ENCODE peak calls at places on chromosomes 3 and 15, in seven cellular contexts. T is GM12891; B is stimulated activated CD8-positive, alpha-beta memory T cell treated with anti-CD3 and anti-CD28 coated beads, Interleukin-2, amount 100 ng/mL, for 48 hours; M is iPS-NIHi11; U is stimulated activated CD4-positive, alpha-beta T cell treated with anti-CD3 and anti-CD28 coated beads, Interleukin-4, amount 100 ng/mL, for 4 hours; N is adrenal gland; G is AG04450. Q is an unnamed sample.

GRCh38 chr15:70492240-70493177 is 270.8 kb downstream of the UACA start:
- DNase-seq in T (peak; percentile 73), B (peak; percentile 74), M (no peak), U (peak; percentile 53), N (peak; percentile 63), G (no peak), Q (no peak)

GRCh38 chr3:63450634-63451363 is 172.7 kb downstream of the SYNPR start:
- DNase-seq in T (no peak), B (no peak), M (no peak), U (no peak), N (no peak), G (no peak), Q (no peak)

GRCh38 chr3:60435941-60436650 is 815.2 kb downstream of the FHIT start:
- DNase-seq in T (no peak), B (no peak), M (no peak), U (no peak), N (no peak), G (no peak), Q (no peak)

GRCh38 chr15:68566377-68566954 is 12.3 kb upstream of the CORO2B start:
- DNase-seq in T (no peak), B (no peak), M (no peak), U (no peak), N (no peak), G (no peak), Q (no peak)

GRCh38 chr15:62404194-62404985 is 239.3 kb upstream of the C2CD4B start:
- DNase-seq in T (no peak), B (no peak), M (no peak), U (no peak), N (no peak), G (no peak), Q (no peak)

GRCh38 chr3:141795719-141796435 is 32.7 kb downstream of the GRK7 start:
- DNase-seq in T (no peak), B (no peak), M (no peak), U (peak; percentile 6), N (no peak), G (no peak), Q (no peak)

GRCh38 chr3:132047209-132047608 is 12.4 kb upstream of the CPNE4 start:
- DNase-seq in T (no peak), B (no peak), M (no peak), U (no peak), N (no peak), G (no peak), Q (no peak)

GRCh38 chr15:98870788-98871187 is 136.8 kb downstream of the PGPEP1L start:
- DNase-seq in T (no peak), B (no peak), M (no peak), U (no peak), N (no peak), G (no peak), Q (no peak)

GRCh38 chr3:197847866-197848401 is 56.9 kb downstream of the LRCH3 start:
- DNase-seq in T (peak; percentile 45), B (no peak), M (no peak), U (no peak), N (no peak), G (no peak), Q (peak; percentile 15)

GRCh38 chr15:52464040-52464439 is 64.6 kb downstream of the MYO5A start:
- DNase-seq in T (no peak), B (no peak), M (no peak), U (no peak), N (no peak), G (no peak), Q (no peak)

GRCh38 chr15:41894791-41895463 is 1.1 kb upstream of the SPTBN5 start:
- DNase-seq in T (peak; percentile 92), B (peak; percentile 65), M (peak; percentile 74), U (peak; percentile 59), N (peak; percentile 89), G (no peak), Q (no peak)

GRCh38 chr3:49788056-49788455 is 1.7 kb upstream of the IP6K1 start:
- DNase-seq in T (no peak), B (no peak), M (no peak), U (no peak), N (no peak), G (no peak), Q (no peak)

GRCh38 chr3:112605285-112605684 is 35.7 kb downstream of the CCDC80 start:
- DNase-seq in T (no peak), B (no peak), M (no peak), U (no peak), N (no peak), G (peak; percentile 90), Q (no peak)

GRCh38 chr3:184788751-184789150 is 23.2 kb upstream of the VPS8 start:
- DNase-seq in T (no peak), B (no peak), M (peak; percentile 46), U (no peak), N (no peak), G (no peak), Q (no peak)

GRCh38 chr3:122102191-122102935 is 47.2 kb downstream of the CD86 start:
- DNase-seq in T (no peak), B (peak; percentile 14), M (no peak), U (no peak), N (no peak), G (no peak), Q (no peak)

GRCh38 chr3:125129512-125129962 is 73.7 kb upstream of the HEG1 start:
- DNase-seq in T (no peak), B (no peak), M (no peak), U (no peak), N (peak; percentile 84), G (peak; percentile 96), Q (peak; percentile 78)

GRCh38 chr15:48928877-48929538 is 34.7 kb downstream of the SHC4 start:
- DNase-seq in T (no peak), B (peak; percentile 32), M (no peak), U (no peak), N (no peak), G (no peak), Q (no peak)

GRCh38 chr3:130894130-130894872 is 417 bp downstream of the ATP2C1 start:
- DNase-seq in T (peak; percentile 18), B (peak; percentile 15), M (peak; percentile 52), U (peak; percentile 31), N (peak; percentile 42), G (no peak), Q (peak; percentile 58)

GRCh38 chr15:69551391-69552056 is 98.9 kb downstream of the RPLP1 start:
- DNase-seq in T (no peak), B (no peak), M (no peak), U (no peak), N (no peak), G (no peak), Q (no peak)

GRCh38 chr15:66293085-66293418 is 316 bp upstream of the DIS3L start:
- DNase-seq in T (no peak), B (no peak), M (no peak), U (no peak), N (no peak), G (no peak), Q (no peak)

GRCh38 chr3:151101270-151101954 is 15.9 kb downstream of the MED12L start:
- DNase-seq in T (no peak), B (no peak), M (no peak), U (no peak), N (no peak), G (no peak), Q (no peak)

GRCh38 chr3:25585361-25586166 is 79.1 kb downstream of the TOP2B start:
- DNase-seq in T (no peak), B (no peak), M (no peak), U (no peak), N (no peak), G (no peak), Q (no peak)

GRCh38 chr3:32138545-32139104 is 32.2 kb downstream of the GPD1L start:
- DNase-seq in T (no peak), B (no peak), M (no peak), U (no peak), N (peak; percentile 76), G (no peak), Q (no peak)

GRCh38 chr3:146091397-146091796 is 69.6 kb downstream of the PLOD2 start:
- DNase-seq in T (no peak), B (no peak), M (no peak), U (no peak), N (no peak), G (no peak), Q (no peak)

GRCh38 chr15:39248204-39248603 is 332.7 kb upstream of the THBS1 start:
- DNase-seq in T (no peak), B (no peak), M (peak; percentile 29), U (no peak), N (no peak), G (peak; percentile 39), Q (no peak)

GRCh38 chr3:52453496-52454234 is at the start of gene TNNC1:
- DNase-seq in T (no peak), B (no peak), M (peak; percentile 79), U (no peak), N (no peak), G (no peak), Q (no peak)

GRCh38 chr3:182726258-182727142 is 66.8 kb upstream of the ATP11B start:
- DNase-seq in T (no peak), B (no peak), M (no peak), U (no peak), N (no peak), G (no peak), Q (no peak)

GRCh38 chr3:114471478-114471877 is 177.7 kb downstream of the TIGIT start:
- DNase-seq in T (no peak), B (no peak), M (no peak), U (no peak), N (no peak), G (no peak), Q (no peak)

GRCh38 chr3:51620543-51620942 is 50.5 kb upstream of the TEX264 start:
- DNase-seq in T (no peak), B (no peak), M (no peak), U (no peak), N (no peak), G (peak; percentile 62), Q (peak; percentile 9)

GRCh38 chr15:98347001-98347400 is 301.3 kb upstream of the IGF1R start:
- DNase-seq in T (no peak), B (no peak), M (no peak), U (no peak), N (no peak), G (no peak), Q (no peak)

GRCh38 chr15:65980824-65981456 is 111.6 kb downstream of the RAB11A start:
- DNase-seq in T (no peak), B (no peak), M (peak; percentile 89), U (peak; percentile 5), N (peak; percentile 61), G (peak; percentile 44), Q (no peak)

GRCh38 chr3:166195808-166196207 is 358.6 kb upstream of the BCHE start:
- DNase-seq in T (no peak), B (no peak), M (no peak), U (no peak), N (no peak), G (no peak), Q (no peak)

GRCh38 chr3:8742921-8743605 is 9.5 kb downstream of the CAV3 start:
- DNase-seq in T (no peak), B (no peak), M (no peak), U (no peak), N (no peak), G (peak; percentile 23), Q (no peak)

GRCh38 chr15:25406846-25407245 is 32.0 kb downstream of the UBE3A start:
- DNase-seq in T (no peak), B (no peak), M (no peak), U (no peak), N (no peak), G (no peak), Q (peak; percentile 61)

GRCh38 chr3:62502315-62503300 is 129.3 kb upstream of the FEZF2 start:
- DNase-seq in T (no peak), B (no peak), M (no peak), U (no peak), N (no peak), G (no peak), Q (no peak)

GRCh38 chr3:58287354-58287753 is 18.7 kb upstream of the RPP14 start:
- DNase-seq in T (no peak), B (no peak), M (no peak), U (no peak), N (no peak), G (no peak), Q (peak; percentile 84)

Q was measured in putamen.